ENCODE peak calls at places on chromosomes 5 and 9, in ten cellular contexts. T, E, B, C, L, Y, N, X, K and M are unnamed samples.

GRCh38 chr5:35294976-35295375 is 64.7 kb upstream of the PRLR start:
- DNase-seq in T (no peak), E (no peak), B (no peak), C (no peak), L (no peak), Y (no peak), N (no peak), X (no peak), K (no peak), M (no peak)

GRCh38 chr9:21836437-21837161 is 34.2 kb downstream of the MTAP start:
- DNase-seq in T (no peak), E (no peak), B (peak; percentile 98), C (peak; percentile 99), L (peak; percentile 97), Y (no peak), N (no peak), X (no peak), K (no peak), M (no peak)

GRCh38 chr5:97658116-97658900 is 475.3 kb upstream of the RIOK2 start:
- DNase-seq in T (no peak), E (no peak), B (no peak), C (peak; percentile 45), L (no peak), Y (no peak), N (no peak), X (no peak), K (no peak), M (no peak)

GRCh38 chr5:43570487-43571158 is 13.7 kb upstream of the PAIP1 start:
- DNase-seq in T (no peak), E (no peak), B (no peak), C (no peak), L (no peak), Y (no peak), N (no peak), X (no peak), K (no peak), M (no peak)

GRCh38 chr5:132181011-132181629 is 46.5 kb downstream of the P4HA2 start:
- DNase-seq in T (no peak), E (no peak), B (no peak), C (no peak), L (no peak), Y (no peak), N (no peak), X (no peak), K (no peak), M (no peak)

GRCh38 chr5:32072054-32072453 is 102.1 kb downstream of the GOLPH3 start:
- DNase-seq in T (no peak), E (no peak), B (no peak), C (no peak), L (no peak), Y (no peak), N (no peak), X (no peak), K (no peak), M (no peak)

GRCh38 chr9:130042931-130043653 is at the start of gene FNBP1:
- DNase-seq in T (peak; percentile 77), E (peak; percentile 83), B (no peak), C (peak; percentile 65), L (no peak), Y (peak; percentile 80), N (peak; percentile 79), X (peak; percentile 95), K (peak; percentile 74), M (peak; percentile 83)

GRCh38 chr9:126752881-126753670 is 51.8 kb upstream of the ZBTB43 start:
- DNase-seq in T (no peak), E (no peak), B (no peak), C (peak; percentile 94), L (no peak), Y (no peak), N (no peak), X (no peak), K (no peak), M (no peak)

GRCh38 chr5:93571111-93571977 is 9.7 kb downstream of the NR2F1-AS1 start:
- DNase-seq in T (no peak), E (no peak), B (no peak), C (no peak), L (no peak), Y (no peak), N (no peak), X (no peak), K (no peak), M (no peak)

GRCh38 chr5:151357792-151358191 is 10.4 kb upstream of the SLC36A2 start:
- DNase-seq in T (no peak), E (no peak), B (no peak), C (peak; percentile 33), L (no peak), Y (no peak), N (no peak), X (no peak), K (no peak), M (no peak)

GRCh38 chr9:80157561-80157983 is 585.8 kb downstream of the TLE4 start:
- DNase-seq in T (no peak), E (no peak), B (peak; percentile 77), C (no peak), L (no peak), Y (no peak), N (no peak), X (no peak), K (no peak), M (no peak)

GRCh38 chr5:13601152-13601551 is 343.3 kb downstream of the DNAH5 start:
- DNase-seq in T (no peak), E (no peak), B (peak; percentile 18), C (peak; percentile 87), L (no peak), Y (no peak), N (no peak), X (no peak), K (no peak), M (no peak)

GRCh38 chr9:21677834-21678233 is 124.6 kb upstream of the MTAP start:
- DNase-seq in T (no peak), E (peak; percentile 43), B (no peak), C (peak; percentile 99), L (no peak), Y (no peak), N (no peak), X (no peak), K (no peak), M (no peak)

GRCh38 chr5:120108586-120109254 is 355.4 kb upstream of the PRR16 start:
- DNase-seq in T (no peak), E (no peak), B (peak; percentile 27), C (peak; percentile 11), L (no peak), Y (no peak), N (no peak), X (no peak), K (no peak), M (no peak)

GRCh38 chr9:116860509-116861120 is 173.5 kb downstream of the TRIM32 start:
- DNase-seq in T (peak; percentile 63), E (peak; percentile 76), B (peak; percentile 14), C (peak; percentile 66), L (peak; percentile 2), Y (peak; percentile 47), N (no peak), X (no peak), K (peak; percentile 72), M (peak; percentile 47)

GRCh38 chr5:96483878-96484277 is 50.8 kb upstream of the PCSK1 start:
- DNase-seq in T (no peak), E (no peak), B (no peak), C (peak; percentile 36), L (no peak), Y (no peak), N (no peak), X (no peak), K (no peak), M (no peak)

GRCh38 chr5:159887050-159887449 is 29.2 kb upstream of the ADRA1B start:
- DNase-seq in T (no peak), E (no peak), B (no peak), C (no peak), L (no peak), Y (no peak), N (no peak), X (no peak), K (no peak), M (no peak)

GRCh38 chr5:117889592-117889991 is 1098.8 kb downstream of the DTWD2 start:
- DNase-seq in T (no peak), E (no peak), B (no peak), C (peak; percentile 6), L (peak; percentile 12), Y (no peak), N (no peak), X (no peak), K (no peak), M (no peak)

GRCh38 chr5:124420952-124421351 is 325.5 kb downstream of the ZNF608 start:
- DNase-seq in T (no peak), E (no peak), B (no peak), C (no peak), L (no peak), Y (no peak), N (no peak), X (peak; percentile 55), K (no peak), M (no peak)

GRCh38 chr5:32542216-32543059 is 42.9 kb upstream of the SUB1 start:
- DNase-seq in T (no peak), E (no peak), B (no peak), C (peak; percentile 18), L (no peak), Y (no peak), N (no peak), X (no peak), K (no peak), M (no peak)

GRCh38 chr5:98930972-98931762 is 2.4 kb upstream of the CHD1 start:
- DNase-seq in T (no peak), E (no peak), B (no peak), C (no peak), L (no peak), Y (no peak), N (no peak), X (no peak), K (no peak), M (no peak)

GRCh38 chr9:2620876-2621677 is 510 bp upstream of the VLDLR start:
- DNase-seq in T (peak; percentile 70), E (peak; percentile 79), B (peak; percentile 53), C (peak; percentile 63), L (peak; percentile 24), Y (peak; percentile 83), N (no peak), X (peak; percentile 83), K (peak; percentile 63), M (peak; percentile 85)
- TF ChIP-seq CTCF in T (peak; percentile 28), E (no peak), B (no peak), C (peak; percentile 49), L (peak; percentile 8), Y (peak; percentile 19), N (no peak), X (no peak), K (peak; percentile 27), M (peak; percentile 34)

GRCh38 chr5:55534436-55535198 is at the start of gene PLPP1:
- DNase-seq in T (peak; percentile 88), E (peak; percentile 87), B (peak; percentile 16), C (peak; percentile 82), L (no peak), Y (peak; percentile 93), N (peak; percentile 76), X (peak; percentile 96), K (peak; percentile 87), M (peak; percentile 92)
- TF ChIP-seq CTCF in T (peak; percentile 4), E (peak; percentile 11), B (no peak), C (no peak), L (no peak), Y (no peak), N (no peak), X (no peak), K (no peak), M (no peak)

GRCh38 chr9:70120834-70121510 is 77.3 kb downstream of the MAMDC2 start:
- DNase-seq in T (peak; percentile 85), E (no peak), B (peak; percentile 84), C (peak; percentile 96), L (peak; percentile 85), Y (peak; percentile 83), N (no peak), X (no peak), K (no peak), M (peak; percentile 76)
- TF ChIP-seq CTCF in T (peak; percentile 24), E (peak; percentile 4), B (peak; percentile 50), C (peak; percentile 59), L (peak; percentile 58), Y (peak; percentile 13), N (no peak), X (no peak), K (no peak), M (peak; percentile 31)

GRCh38 chr5:33890633-33891032 is 1.2 kb downstream of the ADAMTS12 start:
- DNase-seq in T (no peak), E (peak; percentile 31), B (no peak), C (peak; percentile 14), L (no peak), Y (no peak), N (no peak), X (no peak), K (no peak), M (no peak)
- TF ChIP-seq CTCF in T (no peak), E (no peak), B (peak; percentile 31), C (no peak), L (peak; percentile 41), Y (no peak), N (no peak), X (no peak), K (no peak), M (no peak)